ENCODE peak calls at places on chromosomes 2 and 18, in ten cellular contexts. H is H9; N is body of pancreas; B is NCI-H69; Q is stimulated activated CD4-positive, alpha-beta T cell treated with anti-CD3 and anti-CD28 coated beads, Interleukin-4, amount 100 ng/mL, for 48 hours; T is hepatic stellate cell; D is GM03348; I is NCI-H1930; F is naive B cell; K is activated effector memory CD4-positive, alpha-beta T cell treated with Interleukin-2 at 50 U/mL for 16 hours. S is an unnamed sample.

GRCh38 chr2:171244970-171245782 is 84.5 kb upstream of the TLK1 start:
- DNase-seq in T (no peak), K (no peak), I (no peak), N (no peak), H (no peak), Q (no peak), D (peak; percentile 29), F (no peak), B (no peak), S (no peak)

GRCh38 chr2:196277002-196277401 is 105.6 kb upstream of the STK17B start:
- DNase-seq in B (peak; percentile 30), N (no peak), K (no peak), I (no peak), H (no peak), Q (no peak), F (peak; percentile 65), D (peak; percentile 44), T (no peak), S (no peak)

GRCh38 chr2:204691911-204692510 is 146.7 kb downstream of the PARD3B start:
- DNase-seq in K (no peak), D (peak; percentile 47), B (peak; percentile 77), Q (no peak), F (no peak), N (peak; percentile 72), I (peak; percentile 29), H (peak; percentile 40), T (peak; percentile 16), S (no peak)

GRCh38 chr18:59249186-59249774 is 24.0 kb downstream of the RAX start:
- DNase-seq in K (no peak), F (no peak), T (peak; percentile 70), I (peak; percentile 79), D (peak; percentile 85), Q (no peak), B (peak; percentile 94), N (peak; percentile 54), H (peak; percentile 55), S (no peak)

GRCh38 chr2:136116813-136117390 is 1.0 kb downstream of the CXCR4 start:
- DNase-seq in T (no peak), B (peak; percentile 66), F (no peak), D (no peak), I (no peak), Q (peak; percentile 37), K (peak; percentile 50), N (no peak), H (peak; percentile 34), S (no peak)

GRCh38 chr2:132547089-132547687 is 122.8 kb downstream of the LYPD1 start:
- DNase-seq in T (peak; percentile 65), K (no peak), D (peak; percentile 81), Q (peak; percentile 50), H (peak; percentile 63), N (peak; percentile 81), I (peak; percentile 63), F (no peak), B (peak; percentile 17), S (no peak)

GRCh38 chr2:169095631-169096105 is 26.3 kb downstream of the DHRS9 start:
- DNase-seq in K (no peak), D (peak; percentile 68), B (no peak), T (peak; percentile 27), H (no peak), F (no peak), Q (no peak), N (no peak), I (no peak), S (no peak)

GRCh38 chr2:128270306-128271185 is 48.1 kb downstream of the HS6ST1 start:
- DNase-seq in I (no peak), Q (no peak), N (no peak), T (no peak), D (no peak), K (no peak), F (no peak), B (no peak), H (peak; percentile 20), S (no peak)

GRCh38 chr2:217440000-217440399 is 562.8 kb downstream of the TNS1 start:
- DNase-seq in Q (no peak), H (no peak), N (no peak), K (no peak), I (no peak), T (no peak), D (no peak), B (no peak), F (no peak), S (no peak)

GRCh38 chr2:149908731-149909690 is 321.4 kb upstream of the MMADHC start:
- DNase-seq in T (no peak), F (no peak), D (no peak), I (no peak), H (no peak), B (peak; percentile 52), K (no peak), Q (no peak), N (no peak), S (no peak)

GRCh38 chr2:37663390-37663789 is 8.1 kb downstream of the CDC42EP3 start:
- DNase-seq in I (no peak), D (no peak), F (no peak), N (no peak), H (no peak), T (no peak), Q (no peak), B (no peak), K (no peak), S (no peak)

GRCh38 chr2:151070253-151070652 is 191.4 kb downstream of the RBM43 start:
- DNase-seq in K (no peak), I (no peak), N (no peak), F (no peak), D (no peak), B (no peak), H (no peak), T (no peak), Q (no peak), S (no peak)

GRCh38 chr18:9943311-9943710 is 29.5 kb downstream of the VAPA start:
- DNase-seq in K (no peak), I (peak; percentile 37), N (no peak), B (peak; percentile 92), Q (no peak), D (no peak), F (no peak), H (no peak), T (no peak), S (no peak)

GRCh38 chr2:181368036-181368435 is 89.2 kb upstream of the ITGA4 start:
- DNase-seq in D (no peak), B (no peak), H (no peak), I (no peak), F (no peak), N (no peak), K (no peak), Q (no peak), T (no peak), S (no peak)

GRCh38 chr18:70415823-70416488 is 127.1 kb downstream of the SOCS6 start:
- DNase-seq in K (no peak), F (no peak), T (no peak), N (no peak), I (no peak), B (peak; percentile 59), D (no peak), Q (no peak), H (peak; percentile 54), S (no peak)

GRCh38 chr2:9230881-9231280 is 24.3 kb downstream of the ASAP2 start:
- DNase-seq in T (no peak), K (no peak), I (no peak), H (no peak), F (no peak), Q (no peak), B (no peak), N (no peak), D (no peak), S (no peak)

GRCh38 chr2:10180271-10180670 is 57.7 kb downstream of the RRM2 start:
- DNase-seq in T (no peak), I (no peak), Q (no peak), N (no peak), H (no peak), B (no peak), F (no peak), D (no peak), K (no peak), S (no peak)

GRCh38 chr2:173851256-173851655 is 113.9 kb downstream of the SP3 start:
- DNase-seq in H (no peak), I (no peak), N (no peak), D (peak; percentile 20), T (no peak), B (no peak), K (no peak), F (no peak), Q (no peak), S (no peak)

GRCh38 chr2:236862961-236863728 is 222.5 kb upstream of the COPS8 start:
- DNase-seq in B (no peak), I (no peak), D (peak; percentile 91), K (no peak), N (no peak), T (no peak), H (peak; percentile 8), Q (no peak), F (no peak), S (peak; percentile 69)

GRCh38 chr2:18611184-18611583 is 21.8 kb upstream of the NT5C1B start:
- DNase-seq in H (no peak), F (no peak), N (no peak), D (no peak), T (no peak), K (no peak), B (peak; percentile 17), Q (no peak), I (no peak), S (no peak)

GRCh38 chr2:178512491-178512890 is 32.2 kb downstream of the PLEKHA3 start:
- DNase-seq in B (no peak), F (no peak), N (no peak), D (peak; percentile 7), T (no peak), H (no peak), I (no peak), K (no peak), Q (no peak), S (no peak)

GRCh38 chr2:157929871-157930667 is 53.9 kb upstream of the ACVR1 start:
- DNase-seq in Q (no peak), K (no peak), D (no peak), F (no peak), N (no peak), B (no peak), H (no peak), T (no peak), I (no peak), S (no peak)

GRCh38 chr2:174482854-174483253 is 4.0 kb downstream of the GPR155 start:
- DNase-seq in I (no peak), B (no peak), D (no peak), N (no peak), Q (no peak), K (no peak), T (no peak), F (no peak), H (no peak), S (no peak)

GRCh38 chr2:137107925-137108324 is 342.6 kb downstream of the THSD7B start:
- DNase-seq in B (no peak), N (no peak), H (no peak), D (no peak), F (no peak), Q (no peak), K (no peak), I (no peak), T (no peak), S (no peak)